ENCODE peak calls at places on chromosome 6, in nine cellular contexts. X is upper lobe of left lung, K is PC-9, F is A549, E is cardiac muscle cell, A is BE2C, H is breast epithelium, D is brain microvascular endothelial cell, Z is fibroblast of mammary gland. R is an unnamed sample.
A peak's percentile ranks its signal among the peaks of the same experiment; 100 is the strongest.

GRCh38 chr6:4320860-4321259 is 185.5 kb upstream of the ECI2 start:
- DNase-seq in F (peak; percentile 57), D (peak; percentile 92), H (no peak), E (peak; percentile 86), A (no peak), Z (peak; percentile 93), X (no peak), K (peak; percentile 88), R (peak; percentile 92)

GRCh38 chr6:162900503-162900902 is 172.7 kb downstream of the PACRG start:
- DNase-seq in H (no peak), X (no peak), E (no peak), A (no peak), F (no peak), K (no peak), Z (no peak), D (no peak), R (no peak)

GRCh38 chr6:89184344-89184743 is 32.8 kb downstream of the GABRR1 start:
- DNase-seq in D (no peak), E (no peak), K (no peak), F (no peak), Z (peak; percentile 7), X (no peak), A (no peak), H (no peak), R (no peak)

GRCh38 chr6:159098636-159099106 is 53.9 kb upstream of the TAGAP start:
- DNase-seq in K (no peak), H (no peak), X (peak; percentile 48), F (no peak), Z (no peak), A (no peak), E (no peak), D (no peak), R (no peak)

GRCh38 chr6:45608252-45608911 is 230.6 kb upstream of the SUPT3H start:
- DNase-seq in E (peak; percentile 49), K (peak; percentile 97), F (no peak), A (no peak), H (no peak), X (no peak), D (no peak), Z (peak; percentile 69), R (peak; percentile 48)

GRCh38 chr6:131014080-131014776 is 48.8 kb downstream of the EPB41L2 start:
- DNase-seq in Z (no peak), A (no peak), E (peak; percentile 44), F (no peak), H (no peak), K (no peak), X (no peak), D (no peak), R (peak; percentile 46)

GRCh38 chr6:109738667-109739066 is 47.6 kb downstream of the FIG4 start:
- DNase-seq in Z (peak; percentile 43), E (no peak), F (no peak), X (no peak), D (no peak), A (no peak), K (no peak), H (no peak), R (no peak)

GRCh38 chr6:163635315-163635714 is 220.8 kb downstream of the QKI start:
- DNase-seq in X (no peak), H (no peak), D (no peak), F (no peak), K (no peak), E (no peak), A (no peak), Z (no peak), R (no peak)

GRCh38 chr6:63804381-63804956 is 168.9 kb downstream of the PHF3 start:
- DNase-seq in E (peak; percentile 85), H (no peak), F (no peak), Z (peak; percentile 98), D (peak; percentile 90), A (peak; percentile 65), K (no peak), X (no peak), R (peak; percentile 79)

GRCh38 chr6:364609-365540 is 26.7 kb upstream of the IRF4 start:
- DNase-seq in E (no peak), X (no peak), F (no peak), H (no peak), D (no peak), K (no peak), A (no peak), Z (no peak), R (no peak)

GRCh38 chr6:42742116-42742894 is 3.6 kb downstream of the TBCC start:
- DNase-seq in H (no peak), E (peak; percentile 48), K (no peak), X (no peak), A (peak; percentile 57), D (no peak), F (no peak), Z (peak; percentile 78), R (peak; percentile 46)

GRCh38 chr6:36099872-36100483 is 30.3 kb upstream of the MAPK13 start:
- DNase-seq in A (no peak), X (no peak), E (peak; percentile 49), H (no peak), F (no peak), D (no peak), Z (no peak), K (no peak), R (peak; percentile 44)

GRCh38 chr6:112416885-112417284 is 69.8 kb downstream of the RFPL4B start:
- DNase-seq in Z (peak; percentile 90), X (no peak), F (no peak), K (no peak), E (peak; percentile 18), H (no peak), D (no peak), A (peak; percentile 24), R (peak; percentile 10)

GRCh38 chr6:134065706-134066105 is 13.3 kb upstream of the SLC2A12 start:
- DNase-seq in F (no peak), H (no peak), K (no peak), E (peak; percentile 37), Z (peak; percentile 52), X (no peak), D (no peak), A (no peak), R (peak; percentile 27)

GRCh38 chr6:144353871-144354314 is 68.8 kb downstream of the UTRN start:
- DNase-seq in E (no peak), X (no peak), A (no peak), D (no peak), H (no peak), K (no peak), Z (no peak), F (no peak), R (no peak)

GRCh38 chr6:162249907-162250642 is 477.5 kb downstream of the PRKN start:
- DNase-seq in K (no peak), Z (no peak), A (no peak), E (no peak), H (no peak), F (no peak), X (no peak), D (no peak), R (no peak)

GRCh38 chr6:24596717-24597116 is 49.3 kb downstream of the KIAA0319 start:
- DNase-seq in K (no peak), F (no peak), A (no peak), D (no peak), X (no peak), H (no peak), Z (no peak), E (no peak), R (no peak)

GRCh38 chr6:24600903-24601302 is 45.1 kb downstream of the KIAA0319 start:
- DNase-seq in Z (no peak), H (no peak), D (no peak), E (no peak), F (no peak), X (no peak), A (no peak), K (no peak), R (no peak)

GRCh38 chr6:24599179-24599578 is 46.8 kb downstream of the KIAA0319 start:
- DNase-seq in F (no peak), H (no peak), D (no peak), E (no peak), X (no peak), K (no peak), Z (no peak), A (no peak), R (no peak)

GRCh38 chr6:24599686-24600399 is 46.1 kb downstream of the KIAA0319 start:
- DNase-seq in H (no peak), E (no peak), F (no peak), X (no peak), K (no peak), A (no peak), Z (no peak), D (no peak), R (no peak)

GRCh38 chr6:24595910-24596525 is 50.0 kb downstream of the KIAA0319 start:
- DNase-seq in A (no peak), H (no peak), F (no peak), X (no peak), K (no peak), Z (no peak), D (no peak), E (no peak), R (no peak)
- H3K4me3 ChIP-seq in A (no peak overlapping the region), H (no peak overlapping the region), F (no peak overlapping the region), X (no peak overlapping the region), K (no peak overlapping the region), Z (no peak overlapping the region), D (no peak overlapping the region), E (no peak overlapping the region), R (no peak overlapping the region)

GRCh38 chr6:34206726-34207125 is 29.9 kb upstream of the HMGA1 start:
- DNase-seq in H (no peak), D (no peak), E (no peak), F (no peak), X (no peak), A (no peak), Z (no peak), K (no peak), R (no peak)
- H3K4me3 ChIP-seq in H (no peak overlapping the region), D (no peak overlapping the region), E (no peak overlapping the region), F (no peak overlapping the region), X (no peak overlapping the region), A (no peak overlapping the region), Z (no peak overlapping the region), K (no peak overlapping the region), R (no peak overlapping the region)

DNA sequence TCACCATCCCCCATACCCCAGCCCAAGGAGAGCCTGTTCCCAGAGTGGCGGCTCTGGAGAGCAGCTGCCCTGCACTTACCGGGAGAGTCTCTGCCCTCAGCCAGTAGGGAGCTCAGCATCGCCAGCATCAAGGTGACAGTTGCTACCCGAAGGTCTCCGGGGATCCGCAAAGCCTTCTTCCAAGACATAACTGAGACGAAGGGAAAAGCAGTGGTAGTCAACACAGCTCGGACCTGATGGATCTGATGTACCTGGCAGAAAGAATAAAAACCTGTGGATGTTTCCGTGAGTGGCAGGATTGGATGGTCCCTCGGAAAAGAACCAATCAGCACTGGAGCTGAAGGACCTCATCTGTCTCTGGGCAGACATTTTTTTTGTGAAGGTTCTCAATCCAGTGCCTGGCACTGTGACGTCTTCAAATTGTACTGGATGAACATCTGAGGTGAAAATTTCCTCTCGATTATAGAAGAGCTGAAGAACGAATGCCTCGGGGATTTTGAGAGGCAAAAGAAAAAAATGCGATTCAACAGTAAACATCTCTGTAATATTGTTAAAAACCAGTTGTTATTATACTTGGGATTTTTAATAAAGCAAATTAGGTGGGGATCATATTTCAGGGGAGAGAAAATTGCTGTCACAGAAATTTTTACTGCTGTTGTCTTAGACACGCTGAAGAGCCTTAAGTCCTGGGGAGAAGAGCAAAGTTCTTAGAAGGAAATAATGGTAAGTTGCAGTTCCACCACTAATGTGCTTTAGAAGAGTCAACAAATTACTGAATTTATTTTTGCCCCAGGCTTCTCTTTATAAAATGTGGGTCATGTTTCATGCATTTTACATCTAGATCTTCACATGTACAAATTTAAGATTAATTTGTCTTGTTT is at the start of gene HLA-DQB1:
- DNase-seq in A (no peak), E (peak; percentile 35), D (no peak), X (peak; percentile 72), F (peak; percentile 1), Z (peak; percentile 38), K (no peak), H (no peak), R (peak; percentile 24)
- H3K4me3 ChIP-seq in A (no peak within 1 kb of the TSS), E (peak within 1 kb of the TSS; percentile 28), D (no peak within 1 kb of the TSS), X (peak within 1 kb of the TSS; percentile 35), F (no peak within 1 kb of the TSS), Z (no peak within 1 kb of the TSS), K (no peak within 1 kb of the TSS), H (no peak within 1 kb of the TSS), R (no peak within 1 kb of the TSS)

GRCh38 chr6:18504232-18504596 is 117.1 kb downstream of the RNF144B start:
- DNase-seq in H (no peak), D (no peak), E (no peak), Z (no peak), K (no peak), F (no peak), A (no peak), X (no peak), R (no peak)
- H3K4me3 ChIP-seq in H (no peak overlapping the region), D (no peak overlapping the region), E (no peak overlapping the region), Z (no peak overlapping the region), K (no peak overlapping the region), F (peak overlapping the region; percentile 39), A (no peak overlapping the region), X (peak overlapping the region; percentile 36), R (no peak overlapping the region)